ENCODE peak calls at places on chromosomes 12 and 14, in ten cellular contexts. One of them, this sample, is unnamed.
A peak's percentile ranks its signal among the peaks of the same experiment; 100 is the strongest.

GRCh38 chr14:48008646-48009045 is 333.2 kb upstream of the MDGA2 start:
- DNase-seq in NCI-H1694: no peak
- DNase-seq in AG09309: no peak
- DNase-seq in HT1080: no peak
- DNase-seq in stimulated activated CD4-positive, alpha-beta T cell treated with anti-CD3 and anti-CD28 coated beads, Interleukin-4, amount 100 ng/mL, for 48 hours: no peak
- DNase-seq in germinal center: no peak
- DNase-seq in hypothalamus: no peak
- DNase-seq in AG08396: no peak
- DNase-seq in stimulated activated effector memory CD8-positive, alpha-beta T cell treated with anti-CD3 and anti-CD28 coated beads, Interleukin-12 subunit alpha, Interleukin-12 subunit beta, amount 100 ng/mL, for 72 hours: no peak
- DNase-seq in neural progenitor cell: no peak
- DNase-seq in this sample: no peak

GRCh38 chr12:62840311-62840710 is 94.6 kb downstream of the PPM1H start:
- DNase-seq in NCI-H1694: no peak
- DNase-seq in AG09309: no peak
- DNase-seq in HT1080: peak; percentile 15
- DNase-seq in stimulated activated CD4-positive, alpha-beta T cell treated with anti-CD3 and anti-CD28 coated beads, Interleukin-4, amount 100 ng/mL, for 48 hours: no peak
- DNase-seq in germinal center: no peak
- DNase-seq in hypothalamus: no peak
- DNase-seq in AG08396: no peak
- DNase-seq in stimulated activated effector memory CD8-positive, alpha-beta T cell treated with anti-CD3 and anti-CD28 coated beads, Interleukin-12 subunit alpha, Interleukin-12 subunit beta, amount 100 ng/mL, for 72 hours: no peak
- DNase-seq in neural progenitor cell: no peak
- DNase-seq in this sample: no peak

GRCh38 chr14:97796511-97796910 is 999.3 kb downstream of the VRK1 start:
- DNase-seq in NCI-H1694: no peak
- DNase-seq in AG09309: no peak
- DNase-seq in HT1080: peak; percentile 9
- DNase-seq in stimulated activated CD4-positive, alpha-beta T cell treated with anti-CD3 and anti-CD28 coated beads, Interleukin-4, amount 100 ng/mL, for 48 hours: no peak
- DNase-seq in germinal center: no peak
- DNase-seq in hypothalamus: no peak
- DNase-seq in AG08396: no peak
- DNase-seq in stimulated activated effector memory CD8-positive, alpha-beta T cell treated with anti-CD3 and anti-CD28 coated beads, Interleukin-12 subunit alpha, Interleukin-12 subunit beta, amount 100 ng/mL, for 72 hours: no peak
- DNase-seq in neural progenitor cell: no peak
- DNase-seq in this sample: no peak

GRCh38 chr12:25852792-25853191 is 105.7 kb upstream of the RASSF8 start:
- DNase-seq in NCI-H1694: no peak
- DNase-seq in AG09309: peak; percentile 29
- DNase-seq in HT1080: peak; percentile 2
- DNase-seq in stimulated activated CD4-positive, alpha-beta T cell treated with anti-CD3 and anti-CD28 coated beads, Interleukin-4, amount 100 ng/mL, for 48 hours: no peak
- DNase-seq in germinal center: no peak
- DNase-seq in hypothalamus: no peak
- DNase-seq in AG08396: no peak
- DNase-seq in stimulated activated effector memory CD8-positive, alpha-beta T cell treated with anti-CD3 and anti-CD28 coated beads, Interleukin-12 subunit alpha, Interleukin-12 subunit beta, amount 100 ng/mL, for 72 hours: no peak
- DNase-seq in neural progenitor cell: no peak
- DNase-seq in this sample: no peak

GRCh38 chr12:52514471-52515318 is 5.5 kb downstream of the KRT5 start:
- DNase-seq in NCI-H1694: no peak
- DNase-seq in AG09309: no peak
- DNase-seq in HT1080: no peak
- DNase-seq in stimulated activated CD4-positive, alpha-beta T cell treated with anti-CD3 and anti-CD28 coated beads, Interleukin-4, amount 100 ng/mL, for 48 hours: no peak
- DNase-seq in germinal center: no peak
- DNase-seq in hypothalamus: no peak
- DNase-seq in AG08396: no peak
- DNase-seq in stimulated activated effector memory CD8-positive, alpha-beta T cell treated with anti-CD3 and anti-CD28 coated beads, Interleukin-12 subunit alpha, Interleukin-12 subunit beta, amount 100 ng/mL, for 72 hours: peak; percentile 8
- DNase-seq in neural progenitor cell: no peak
- DNase-seq in this sample: no peak

GRCh38 chr14:102523200-102524025 is 13.8 kb upstream of the ANKRD9 start:
- DNase-seq in NCI-H1694: no peak
- DNase-seq in AG09309: no peak
- DNase-seq in HT1080: no peak
- DNase-seq in stimulated activated CD4-positive, alpha-beta T cell treated with anti-CD3 and anti-CD28 coated beads, Interleukin-4, amount 100 ng/mL, for 48 hours: no peak
- DNase-seq in germinal center: no peak
- DNase-seq in hypothalamus: no peak
- DNase-seq in AG08396: no peak
- DNase-seq in stimulated activated effector memory CD8-positive, alpha-beta T cell treated with anti-CD3 and anti-CD28 coated beads, Interleukin-12 subunit alpha, Interleukin-12 subunit beta, amount 100 ng/mL, for 72 hours: no peak
- DNase-seq in neural progenitor cell: no peak
- DNase-seq in this sample: no peak

GRCh38 chr14:68741839-68742470 is 50.9 kb downstream of the ZFP36L1 start:
- DNase-seq in NCI-H1694: no peak
- DNase-seq in AG09309: no peak
- DNase-seq in HT1080: no peak
- DNase-seq in stimulated activated CD4-positive, alpha-beta T cell treated with anti-CD3 and anti-CD28 coated beads, Interleukin-4, amount 100 ng/mL, for 48 hours: no peak
- DNase-seq in germinal center: peak; percentile 76
- DNase-seq in hypothalamus: no peak
- DNase-seq in AG08396: no peak
- DNase-seq in stimulated activated effector memory CD8-positive, alpha-beta T cell treated with anti-CD3 and anti-CD28 coated beads, Interleukin-12 subunit alpha, Interleukin-12 subunit beta, amount 100 ng/mL, for 72 hours: no peak
- DNase-seq in neural progenitor cell: no peak
- DNase-seq in this sample: no peak

GRCh38 chr12:75208851-75209781 is 523 bp downstream of the KCNC2 start:
- DNase-seq in NCI-H1694: no peak
- DNase-seq in AG09309: no peak
- DNase-seq in HT1080: peak; percentile 33
- DNase-seq in stimulated activated CD4-positive, alpha-beta T cell treated with anti-CD3 and anti-CD28 coated beads, Interleukin-4, amount 100 ng/mL, for 48 hours: peak; percentile 7
- DNase-seq in germinal center: no peak
- DNase-seq in hypothalamus: no peak
- DNase-seq in AG08396: peak; percentile 58
- DNase-seq in stimulated activated effector memory CD8-positive, alpha-beta T cell treated with anti-CD3 and anti-CD28 coated beads, Interleukin-12 subunit alpha, Interleukin-12 subunit beta, amount 100 ng/mL, for 72 hours: peak; percentile 52
- DNase-seq in neural progenitor cell: peak; percentile 85
- DNase-seq in this sample: peak; percentile 39

GRCh38 chr14:42222924-42223471 is 616.3 kb downstream of the LRFN5 start:
- DNase-seq in NCI-H1694: peak; percentile 95
- DNase-seq in AG09309: peak; percentile 44
- DNase-seq in HT1080: peak; percentile 82
- DNase-seq in stimulated activated CD4-positive, alpha-beta T cell treated with anti-CD3 and anti-CD28 coated beads, Interleukin-4, amount 100 ng/mL, for 48 hours: no peak
- DNase-seq in germinal center: no peak
- DNase-seq in hypothalamus: no peak
- DNase-seq in AG08396: peak; percentile 35
- DNase-seq in stimulated activated effector memory CD8-positive, alpha-beta T cell treated with anti-CD3 and anti-CD28 coated beads, Interleukin-12 subunit alpha, Interleukin-12 subunit beta, amount 100 ng/mL, for 72 hours: no peak
- DNase-seq in neural progenitor cell: no peak
- DNase-seq in this sample: peak; percentile 10

GRCh38 chr12:132158677-132159554 is 14.7 kb downstream of the NOC4L start:
- DNase-seq in NCI-H1694: no peak
- DNase-seq in AG09309: no peak
- DNase-seq in HT1080: no peak
- DNase-seq in stimulated activated CD4-positive, alpha-beta T cell treated with anti-CD3 and anti-CD28 coated beads, Interleukin-4, amount 100 ng/mL, for 48 hours: no peak
- DNase-seq in germinal center: no peak
- DNase-seq in hypothalamus: no peak
- DNase-seq in AG08396: no peak
- DNase-seq in stimulated activated effector memory CD8-positive, alpha-beta T cell treated with anti-CD3 and anti-CD28 coated beads, Interleukin-12 subunit alpha, Interleukin-12 subunit beta, amount 100 ng/mL, for 72 hours: no peak
- DNase-seq in neural progenitor cell: no peak
- DNase-seq in this sample: no peak

GRCh38 chr12:2668816-2669215 is 126.0 kb upstream of the FKBP4 start:
- DNase-seq in NCI-H1694: no peak
- DNase-seq in AG09309: no peak
- DNase-seq in HT1080: no peak
- DNase-seq in stimulated activated CD4-positive, alpha-beta T cell treated with anti-CD3 and anti-CD28 coated beads, Interleukin-4, amount 100 ng/mL, for 48 hours: no peak
- DNase-seq in germinal center: no peak
- DNase-seq in hypothalamus: no peak
- DNase-seq in AG08396: no peak
- DNase-seq in stimulated activated effector memory CD8-positive, alpha-beta T cell treated with anti-CD3 and anti-CD28 coated beads, Interleukin-12 subunit alpha, Interleukin-12 subunit beta, amount 100 ng/mL, for 72 hours: no peak
- DNase-seq in neural progenitor cell: no peak
- DNase-seq in this sample: no peak

GRCh38 chr12:118098456-118098855 is 5.4 kb downstream of the VSIG10 start:
- DNase-seq in NCI-H1694: no peak
- DNase-seq in AG09309: no peak
- DNase-seq in HT1080: no peak
- DNase-seq in stimulated activated CD4-positive, alpha-beta T cell treated with anti-CD3 and anti-CD28 coated beads, Interleukin-4, amount 100 ng/mL, for 48 hours: no peak
- DNase-seq in germinal center: no peak
- DNase-seq in hypothalamus: no peak
- DNase-seq in AG08396: no peak
- DNase-seq in stimulated activated effector memory CD8-positive, alpha-beta T cell treated with anti-CD3 and anti-CD28 coated beads, Interleukin-12 subunit alpha, Interleukin-12 subunit beta, amount 100 ng/mL, for 72 hours: no peak
- DNase-seq in neural progenitor cell: no peak
- DNase-seq in this sample: no peak

GRCh38 chr12:120529641-120530314 is 820 bp upstream of the COQ5 start:
- DNase-seq in NCI-H1694: no peak
- DNase-seq in AG09309: no peak
- DNase-seq in HT1080: peak; percentile 59
- DNase-seq in stimulated activated CD4-positive, alpha-beta T cell treated with anti-CD3 and anti-CD28 coated beads, Interleukin-4, amount 100 ng/mL, for 48 hours: no peak
- DNase-seq in germinal center: peak; percentile 20
- DNase-seq in hypothalamus: no peak
- DNase-seq in AG08396: peak; percentile 47
- DNase-seq in stimulated activated effector memory CD8-positive, alpha-beta T cell treated with anti-CD3 and anti-CD28 coated beads, Interleukin-12 subunit alpha, Interleukin-12 subunit beta, amount 100 ng/mL, for 72 hours: no peak
- DNase-seq in neural progenitor cell: peak; percentile 48
- DNase-seq in this sample: no peak

GRCh38 chr14:69013943-69014782 is 35.1 kb upstream of the ACTN1 start:
- DNase-seq in NCI-H1694: no peak
- DNase-seq in AG09309: no peak
- DNase-seq in HT1080: peak; percentile 79
- DNase-seq in stimulated activated CD4-positive, alpha-beta T cell treated with anti-CD3 and anti-CD28 coated beads, Interleukin-4, amount 100 ng/mL, for 48 hours: no peak
- DNase-seq in germinal center: no peak
- DNase-seq in hypothalamus: no peak
- DNase-seq in AG08396: no peak
- DNase-seq in stimulated activated effector memory CD8-positive, alpha-beta T cell treated with anti-CD3 and anti-CD28 coated beads, Interleukin-12 subunit alpha, Interleukin-12 subunit beta, amount 100 ng/mL, for 72 hours: no peak
- DNase-seq in neural progenitor cell: peak; percentile 18
- DNase-seq in this sample: peak; percentile 80

GRCh38 chr14:61656341-61656740 is 39.0 kb upstream of the HIF1A start:
- DNase-seq in NCI-H1694: no peak
- DNase-seq in AG09309: no peak
- DNase-seq in HT1080: no peak
- DNase-seq in stimulated activated CD4-positive, alpha-beta T cell treated with anti-CD3 and anti-CD28 coated beads, Interleukin-4, amount 100 ng/mL, for 48 hours: no peak
- DNase-seq in germinal center: no peak
- DNase-seq in hypothalamus: no peak
- DNase-seq in AG08396: no peak
- DNase-seq in stimulated activated effector memory CD8-positive, alpha-beta T cell treated with anti-CD3 and anti-CD28 coated beads, Interleukin-12 subunit alpha, Interleukin-12 subunit beta, amount 100 ng/mL, for 72 hours: no peak
- DNase-seq in neural progenitor cell: no peak
- DNase-seq in this sample: no peak

GRCh38 chr12:91778938-91779400 is 366.7 kb downstream of the BTG1 start:
- DNase-seq in NCI-H1694: no peak
- DNase-seq in AG09309: peak; percentile 70
- DNase-seq in HT1080: peak; percentile 97
- DNase-seq in stimulated activated CD4-positive, alpha-beta T cell treated with anti-CD3 and anti-CD28 coated beads, Interleukin-4, amount 100 ng/mL, for 48 hours: peak; percentile 25
- DNase-seq in germinal center: no peak
- DNase-seq in hypothalamus: no peak
- DNase-seq in AG08396: peak; percentile 61
- DNase-seq in stimulated activated effector memory CD8-positive, alpha-beta T cell treated with anti-CD3 and anti-CD28 coated beads, Interleukin-12 subunit alpha, Interleukin-12 subunit beta, amount 100 ng/mL, for 72 hours: peak; percentile 71
- DNase-seq in neural progenitor cell: no peak
- DNase-seq in this sample: peak; percentile 68

GRCh38 chr12:82012176-82012575 is 253.0 kb upstream of the PPFIA2 start:
- DNase-seq in NCI-H1694: no peak
- DNase-seq in AG09309: no peak
- DNase-seq in HT1080: no peak
- DNase-seq in stimulated activated CD4-positive, alpha-beta T cell treated with anti-CD3 and anti-CD28 coated beads, Interleukin-4, amount 100 ng/mL, for 48 hours: no peak
- DNase-seq in germinal center: no peak
- DNase-seq in hypothalamus: no peak
- DNase-seq in AG08396: no peak
- DNase-seq in stimulated activated effector memory CD8-positive, alpha-beta T cell treated with anti-CD3 and anti-CD28 coated beads, Interleukin-12 subunit alpha, Interleukin-12 subunit beta, amount 100 ng/mL, for 72 hours: no peak
- DNase-seq in neural progenitor cell: no peak
- DNase-seq in this sample: no peak

GRCh38 chr12:2443766-2444165 is 351.0 kb upstream of the FKBP4 start:
- DNase-seq in NCI-H1694: no peak
- DNase-seq in AG09309: no peak
- DNase-seq in HT1080: no peak
- DNase-seq in stimulated activated CD4-positive, alpha-beta T cell treated with anti-CD3 and anti-CD28 coated beads, Interleukin-4, amount 100 ng/mL, for 48 hours: no peak
- DNase-seq in germinal center: no peak
- DNase-seq in hypothalamus: no peak
- DNase-seq in AG08396: no peak
- DNase-seq in stimulated activated effector memory CD8-positive, alpha-beta T cell treated with anti-CD3 and anti-CD28 coated beads, Interleukin-12 subunit alpha, Interleukin-12 subunit beta, amount 100 ng/mL, for 72 hours: no peak
- DNase-seq in neural progenitor cell: no peak
- DNase-seq in this sample: no peak

GRCh38 chr14:93941293-93941910 is 14.3 kb downstream of the FAM181A start:
- DNase-seq in NCI-H1694: peak; percentile 80
- DNase-seq in AG09309: peak; percentile 51
- DNase-seq in HT1080: peak; percentile 85
- DNase-seq in stimulated activated CD4-positive, alpha-beta T cell treated with anti-CD3 and anti-CD28 coated beads, Interleukin-4, amount 100 ng/mL, for 48 hours: no peak
- DNase-seq in germinal center: no peak
- DNase-seq in hypothalamus: no peak
- DNase-seq in AG08396: peak; percentile 71
- DNase-seq in stimulated activated effector memory CD8-positive, alpha-beta T cell treated with anti-CD3 and anti-CD28 coated beads, Interleukin-12 subunit alpha, Interleukin-12 subunit beta, amount 100 ng/mL, for 72 hours: no peak
- DNase-seq in neural progenitor cell: no peak
- DNase-seq in this sample: peak; percentile 75

GRCh38 chr12:87853448-87854003 is 175.7 kb downstream of the C12orf50 start:
- DNase-seq in NCI-H1694: no peak
- DNase-seq in AG09309: no peak
- DNase-seq in HT1080: no peak
- DNase-seq in stimulated activated CD4-positive, alpha-beta T cell treated with anti-CD3 and anti-CD28 coated beads, Interleukin-4, amount 100 ng/mL, for 48 hours: no peak
- DNase-seq in germinal center: no peak
- DNase-seq in hypothalamus: no peak
- DNase-seq in AG08396: no peak
- DNase-seq in stimulated activated effector memory CD8-positive, alpha-beta T cell treated with anti-CD3 and anti-CD28 coated beads, Interleukin-12 subunit alpha, Interleukin-12 subunit beta, amount 100 ng/mL, for 72 hours: no peak
- DNase-seq in neural progenitor cell: peak; percentile 41
- DNase-seq in this sample: no peak

GRCh38 chr12:84814664-84815245 is 97.8 kb downstream of the SLC6A15 start:
- DNase-seq in NCI-H1694: no peak
- DNase-seq in AG09309: peak; percentile 24
- DNase-seq in HT1080: peak; percentile 45
- DNase-seq in stimulated activated CD4-positive, alpha-beta T cell treated with anti-CD3 and anti-CD28 coated beads, Interleukin-4, amount 100 ng/mL, for 48 hours: no peak
- DNase-seq in germinal center: no peak
- DNase-seq in hypothalamus: no peak
- DNase-seq in AG08396: no peak
- DNase-seq in stimulated activated effector memory CD8-positive, alpha-beta T cell treated with anti-CD3 and anti-CD28 coated beads, Interleukin-12 subunit alpha, Interleukin-12 subunit beta, amount 100 ng/mL, for 72 hours: no peak
- DNase-seq in neural progenitor cell: no peak
- DNase-seq in this sample: no peak

GRCh38 chr12:131591136-131591535 is 119.8 kb upstream of the SFSWAP start:
- DNase-seq in NCI-H1694: no peak
- DNase-seq in AG09309: no peak
- DNase-seq in HT1080: no peak
- DNase-seq in stimulated activated CD4-positive, alpha-beta T cell treated with anti-CD3 and anti-CD28 coated beads, Interleukin-4, amount 100 ng/mL, for 48 hours: no peak
- DNase-seq in germinal center: no peak
- DNase-seq in hypothalamus: no peak
- DNase-seq in AG08396: no peak
- DNase-seq in stimulated activated effector memory CD8-positive, alpha-beta T cell treated with anti-CD3 and anti-CD28 coated beads, Interleukin-12 subunit alpha, Interleukin-12 subunit beta, amount 100 ng/mL, for 72 hours: no peak
- DNase-seq in neural progenitor cell: no peak
- DNase-seq in this sample: no peak

GRCh38 chr14:99447739-99448138 is 32.9 kb downstream of the SETD3 start:
- DNase-seq in NCI-H1694: no peak
- DNase-seq in AG09309: no peak
- DNase-seq in HT1080: no peak
- DNase-seq in stimulated activated CD4-positive, alpha-beta T cell treated with anti-CD3 and anti-CD28 coated beads, Interleukin-4, amount 100 ng/mL, for 48 hours: no peak
- DNase-seq in germinal center: no peak
- DNase-seq in hypothalamus: no peak
- DNase-seq in AG08396: no peak
- DNase-seq in stimulated activated effector memory CD8-positive, alpha-beta T cell treated with anti-CD3 and anti-CD28 coated beads, Interleukin-12 subunit alpha, Interleukin-12 subunit beta, amount 100 ng/mL, for 72 hours: no peak
- DNase-seq in neural progenitor cell: no peak
- DNase-seq in this sample: no peak

GRCh38 chr14:60003991-60004390 is 84.0 kb downstream of the LRRC9 start:
- DNase-seq in NCI-H1694: no peak
- DNase-seq in AG09309: no peak
- DNase-seq in HT1080: no peak
- DNase-seq in stimulated activated CD4-positive, alpha-beta T cell treated with anti-CD3 and anti-CD28 coated beads, Interleukin-4, amount 100 ng/mL, for 48 hours: no peak
- DNase-seq in germinal center: no peak
- DNase-seq in hypothalamus: no peak
- DNase-seq in AG08396: no peak
- DNase-seq in stimulated activated effector memory CD8-positive, alpha-beta T cell treated with anti-CD3 and anti-CD28 coated beads, Interleukin-12 subunit alpha, Interleukin-12 subunit beta, amount 100 ng/mL, for 72 hours: no peak
- DNase-seq in neural progenitor cell: no peak
- DNase-seq in this sample: no peak

GRCh38 chr12:45232771-45233372 is 17.0 kb downstream of the ANO6 start:
- DNase-seq in NCI-H1694: no peak
- DNase-seq in AG09309: peak; percentile 87
- DNase-seq in HT1080: peak; percentile 97
- DNase-seq in stimulated activated CD4-positive, alpha-beta T cell treated with anti-CD3 and anti-CD28 coated beads, Interleukin-4, amount 100 ng/mL, for 48 hours: peak; percentile 41
- DNase-seq in germinal center: no peak
- DNase-seq in hypothalamus: no peak
- DNase-seq in AG08396: peak; percentile 85
- DNase-seq in stimulated activated effector memory CD8-positive, alpha-beta T cell treated with anti-CD3 and anti-CD28 coated beads, Interleukin-12 subunit alpha, Interleukin-12 subunit beta, amount 100 ng/mL, for 72 hours: peak; percentile 56
- DNase-seq in neural progenitor cell: no peak
- DNase-seq in this sample: peak; percentile 79

GRCh38 chr14:104795468-104795780 is at the start of gene AKT1:
- DNase-seq in NCI-H1694: no peak
- DNase-seq in AG09309: no peak
- DNase-seq in HT1080: no peak
- DNase-seq in stimulated activated CD4-positive, alpha-beta T cell treated with anti-CD3 and anti-CD28 coated beads, Interleukin-4, amount 100 ng/mL, for 48 hours: no peak
- DNase-seq in germinal center: no peak
- DNase-seq in hypothalamus: no peak
- DNase-seq in AG08396: no peak
- DNase-seq in stimulated activated effector memory CD8-positive, alpha-beta T cell treated with anti-CD3 and anti-CD28 coated beads, Interleukin-12 subunit alpha, Interleukin-12 subunit beta, amount 100 ng/mL, for 72 hours: no peak
- DNase-seq in neural progenitor cell: peak; percentile 77
- DNase-seq in this sample: no peak

GRCh38 chr12:39467432-39467870 is 24.5 kb upstream of the KIF21A start:
- DNase-seq in NCI-H1694: no peak
- DNase-seq in AG09309: no peak
- DNase-seq in HT1080: peak; percentile 9
- DNase-seq in stimulated activated CD4-positive, alpha-beta T cell treated with anti-CD3 and anti-CD28 coated beads, Interleukin-4, amount 100 ng/mL, for 48 hours: peak; percentile 8
- DNase-seq in germinal center: no peak
- DNase-seq in hypothalamus: no peak
- DNase-seq in AG08396: no peak
- DNase-seq in stimulated activated effector memory CD8-positive, alpha-beta T cell treated with anti-CD3 and anti-CD28 coated beads, Interleukin-12 subunit alpha, Interleukin-12 subunit beta, amount 100 ng/mL, for 72 hours: no peak
- DNase-seq in neural progenitor cell: no peak
- DNase-seq in this sample: no peak

GRCh38 chr12:53538209-53538689 is 31.0 kb upstream of the NPFF start:
- DNase-seq in NCI-H1694: no peak
- DNase-seq in AG09309: peak; percentile 84
- DNase-seq in HT1080: peak; percentile 18
- DNase-seq in stimulated activated CD4-positive, alpha-beta T cell treated with anti-CD3 and anti-CD28 coated beads, Interleukin-4, amount 100 ng/mL, for 48 hours: no peak
- DNase-seq in germinal center: no peak
- DNase-seq in hypothalamus: no peak
- DNase-seq in AG08396: peak; percentile 15
- DNase-seq in stimulated activated effector memory CD8-positive, alpha-beta T cell treated with anti-CD3 and anti-CD28 coated beads, Interleukin-12 subunit alpha, Interleukin-12 subunit beta, amount 100 ng/mL, for 72 hours: no peak
- DNase-seq in neural progenitor cell: no peak
- DNase-seq in this sample: no peak

This sample was measured in HTR-8/SVneo.